ENCODE peak calls at places on chromosomes 2 and 18, in eight cellular contexts. R is NCI-H748 treated with DMSO at 0.1 percent for 48 hours; J is nephron progenitor cell; H is astrocyte of the spinal cord; D is aorta; F is NCI-H524; Q is left ventricle myocardium inferior; V is stimulated activated naive CD4-positive, alpha-beta T cell. B is an unnamed sample.

GRCh38 chr18:46261799-46262198 is 157.6 kb downstream of the HAUS1 start:
- DNase-seq in H (no peak), J (no peak), V (no peak), Q (no peak), D (no peak), R (no peak), F (no peak), B (no peak)

GRCh38 chr2:149020432-149020851 is 18.1 kb upstream of the LYPD6B start:
- DNase-seq in R (no peak), J (no peak), D (no peak), Q (no peak), V (no peak), H (no peak), F (no peak), B (no peak)

GRCh38 chr2:46825231-46825957 is 90.2 kb downstream of the MCFD2 start:
- DNase-seq in Q (no peak), R (no peak), D (no peak), V (no peak), F (peak; percentile 4), H (no peak), J (no peak), B (no peak)

GRCh38 chr18:11752116-11752911 is 63.2 kb downstream of the GNAL start:
- DNase-seq in J (peak; percentile 67), D (no peak), F (no peak), Q (no peak), H (peak; percentile 32), V (no peak), R (peak; percentile 54), B (no peak)

GRCh38 chr2:217820066-217820819 is 182.6 kb downstream of the TNS1 start:
- DNase-seq in J (no peak), D (no peak), H (no peak), F (no peak), Q (no peak), R (no peak), V (no peak), B (no peak)

GRCh38 chr2:159798376-159798724 is 342 bp upstream of the CD302 start:
- DNase-seq in H (no peak), F (peak; percentile 1), R (peak; percentile 44), J (no peak), V (no peak), D (no peak), Q (no peak), B (peak; percentile 7)

GRCh38 chr2:59882279-59882678 is 671.2 kb downstream of the BCL11A start:
- DNase-seq in R (no peak), H (no peak), Q (no peak), J (no peak), V (no peak), F (no peak), D (no peak), B (no peak)

GRCh38 chr2:202178342-202178958 is 59.9 kb downstream of the SUMO1 start:
- DNase-seq in J (peak; percentile 69), Q (no peak), V (peak; percentile 3), H (peak; percentile 81), D (no peak), F (peak; percentile 41), R (peak; percentile 71), B (peak; percentile 17)

GRCh38 chr2:111160758-111161157 is 40.0 kb downstream of the BCL2L11 start:
- DNase-seq in F (no peak), J (no peak), Q (no peak), D (no peak), R (no peak), H (peak; percentile 89), V (no peak), B (no peak)

GRCh38 chr2:67790622-67791021 is 272.2 kb downstream of the C1D start:
- DNase-seq in J (no peak), D (no peak), V (no peak), H (peak; percentile 92), Q (no peak), F (no peak), R (no peak), B (no peak)

B was measured in NCI-H1092 treated with DMSO at 0.1 percent for 48 hours.